ENCODE peak calls at places on chromosome 16, in seven cellular contexts. B is stimulated activated naive CD4-positive, alpha-beta T cell; Z is CD4-positive, alpha-beta T cell; T is G401; X is A549; C is AG04450; Q is fibroblast of pulmonary artery. R is an unnamed sample.

GRCh38 chr16:65621640-65622039 is 499.8 kb upstream of the CDH11 start:
- DNase-seq in Z (no peak), C (no peak), T (no peak), X (no peak), Q (no peak), B (no peak), R (no peak)

GRCh38 chr16:90032664-90033346 is 13.5 kb upstream of the DBNDD1 start:
- DNase-seq in Z (no peak), T (no peak), X (no peak), B (no peak), C (peak), Q (peak), R (no peak)

GRCh38 chr16:81201267-81201666 is 37.2 kb upstream of the BCO1 start:
- DNase-seq in Q (no peak), B (no peak), X (no peak), T (no peak), Z (no peak), C (no peak), R (no peak)

GRCh38 chr16:87914812-87915211 is 21.5 kb downstream of the CA5A start:
- DNase-seq in Q (no peak), X (no peak), B (no peak), C (no peak), Z (no peak), T (no peak), R (no peak)

GRCh38 chr16:46897471-46897870 is 13.3 kb downstream of the GPT2 start:
- DNase-seq in T (no peak), C (no peak), B (no peak), X (no peak), Z (no peak), Q (no peak), R (peak)

GRCh38 chr16:8716592-8716991 is 42.2 kb downstream of the ABAT start:
- DNase-seq in B (no peak), Q (no peak), C (no peak), T (no peak), Z (no peak), X (no peak), R (no peak)

GRCh38 chr16:4351880-4352279 is 759 bp upstream of the PAM16 start:
- DNase-seq in T (no peak), Q (no peak), C (no peak), B (no peak), X (no peak), Z (no peak), R (no peak)

GRCh38 chr16:88659160-88659559 is 3.7 kb downstream of the MVD start:
- DNase-seq in C (no peak), Z (no peak), Q (no peak), T (no peak), B (no peak), X (no peak), R (no peak)

GRCh38 chr16:84598391-84598750 is 19.5 kb downstream of the COTL1 start:
- DNase-seq in C (no peak), Q (no peak), Z (no peak), B (no peak), T (no peak), X (no peak), R (no peak)

GRCh38 chr16:23408242-23409201 is 44.5 kb downstream of the COG7 start:
- DNase-seq in C (no peak), Z (no peak), X (peak), B (no peak), Q (peak), T (peak), R (peak)

GRCh38 chr16:27838536-27839175 is 224.9 kb downstream of the GSG1L start:
- DNase-seq in B (no peak), X (no peak), Z (no peak), C (no peak), Q (no peak), T (no peak), R (peak)

GRCh38 chr16:82859638-82860037 is 232.9 kb downstream of the CDH13 start:
- DNase-seq in Z (no peak), C (no peak), Q (no peak), X (no peak), B (no peak), T (no peak), R (no peak)

R was measured in pancreas.